ENCODE peak calls at places on chromosomes 2 and 18, in four cellular contexts. One of them, this sample, is unnamed.

GRCh38 chr2:8119782-8120551 is 561.9 kb upstream of the ID2 start:
- DNase-seq in GM06990: no peak
- DNase-seq in effector memory CD4-positive, alpha-beta T cell: no peak
- DNase-seq in AG04450: no peak
- DNase-seq in this sample: no peak

GRCh38 chr18:10336749-10337148 is 117.7 kb upstream of the APCDD1 start:
- DNase-seq in GM06990: no peak
- DNase-seq in effector memory CD4-positive, alpha-beta T cell: no peak
- DNase-seq in AG04450: no peak
- DNase-seq in this sample: no peak

GRCh38 chr2:145546091-145546490 is 1026.2 kb upstream of the ZEB2 start:
- DNase-seq in GM06990: no peak
- DNase-seq in effector memory CD4-positive, alpha-beta T cell: no peak
- DNase-seq in AG04450: peak; percentile 38
- DNase-seq in this sample: no peak

GRCh38 chr2:130844161-130844560 is 7.4 kb downstream of the ARHGEF4 start:
- DNase-seq in GM06990: no peak
- DNase-seq in effector memory CD4-positive, alpha-beta T cell: no peak
- DNase-seq in AG04450: no peak
- DNase-seq in this sample: no peak

GRCh38 chr2:234245945-234246344 is 195.4 kb downstream of the SPP2 start:
- DNase-seq in GM06990: no peak
- DNase-seq in effector memory CD4-positive, alpha-beta T cell: no peak
- DNase-seq in AG04450: peak; percentile 68
- DNase-seq in this sample: no peak

GRCh38 chr2:237354930-237355329 is 59.0 kb downstream of the COL6A3 start:
- DNase-seq in GM06990: no peak
- DNase-seq in effector memory CD4-positive, alpha-beta T cell: no peak
- DNase-seq in AG04450: no peak
- DNase-seq in this sample: no peak

GRCh38 chr18:78526923-78527775 is 452.5 kb upstream of the SALL3 start:
- DNase-seq in GM06990: no peak
- DNase-seq in effector memory CD4-positive, alpha-beta T cell: no peak
- DNase-seq in AG04450: no peak
- DNase-seq in this sample: no peak

GRCh38 chr2:74985983-74986382 is 27.5 kb downstream of the POLE4 start:
- DNase-seq in GM06990: no peak
- DNase-seq in effector memory CD4-positive, alpha-beta T cell: no peak
- DNase-seq in AG04450: no peak
- DNase-seq in this sample: no peak

GRCh38 chr2:99066075-99066557 is 75.4 kb upstream of the C2orf15 start:
- DNase-seq in GM06990: peak; percentile 17
- DNase-seq in effector memory CD4-positive, alpha-beta T cell: no peak
- DNase-seq in AG04450: peak; percentile 4
- DNase-seq in this sample: peak; percentile 63

GRCh38 chr2:231306791-231307440 is 88.6 kb upstream of the B3GNT7 start:
- DNase-seq in GM06990: no peak
- DNase-seq in effector memory CD4-positive, alpha-beta T cell: no peak
- DNase-seq in AG04450: no peak
- DNase-seq in this sample: no peak

GRCh38 chr2:60555066-60555793 is 1.8 kb upstream of the BCL11A start:
- DNase-seq in GM06990: peak; percentile 81
- DNase-seq in effector memory CD4-positive, alpha-beta T cell: peak; percentile 27
- DNase-seq in AG04450: peak; percentile 37
- DNase-seq in this sample: peak; percentile 89
- H3K27me3 ChIP-seq in GM06990: no peaks in the 10 kb centered on the region
- H3K27me3 ChIP-seq in effector memory CD4-positive, alpha-beta T cell: peaks cover 61% of the 10 kb centered on the region
- H3K27me3 ChIP-seq in AG04450: peaks cover 37% of the 10 kb centered on the region
- H3K27me3 ChIP-seq in this sample: no peaks in the 10 kb centered on the region

DNA sequence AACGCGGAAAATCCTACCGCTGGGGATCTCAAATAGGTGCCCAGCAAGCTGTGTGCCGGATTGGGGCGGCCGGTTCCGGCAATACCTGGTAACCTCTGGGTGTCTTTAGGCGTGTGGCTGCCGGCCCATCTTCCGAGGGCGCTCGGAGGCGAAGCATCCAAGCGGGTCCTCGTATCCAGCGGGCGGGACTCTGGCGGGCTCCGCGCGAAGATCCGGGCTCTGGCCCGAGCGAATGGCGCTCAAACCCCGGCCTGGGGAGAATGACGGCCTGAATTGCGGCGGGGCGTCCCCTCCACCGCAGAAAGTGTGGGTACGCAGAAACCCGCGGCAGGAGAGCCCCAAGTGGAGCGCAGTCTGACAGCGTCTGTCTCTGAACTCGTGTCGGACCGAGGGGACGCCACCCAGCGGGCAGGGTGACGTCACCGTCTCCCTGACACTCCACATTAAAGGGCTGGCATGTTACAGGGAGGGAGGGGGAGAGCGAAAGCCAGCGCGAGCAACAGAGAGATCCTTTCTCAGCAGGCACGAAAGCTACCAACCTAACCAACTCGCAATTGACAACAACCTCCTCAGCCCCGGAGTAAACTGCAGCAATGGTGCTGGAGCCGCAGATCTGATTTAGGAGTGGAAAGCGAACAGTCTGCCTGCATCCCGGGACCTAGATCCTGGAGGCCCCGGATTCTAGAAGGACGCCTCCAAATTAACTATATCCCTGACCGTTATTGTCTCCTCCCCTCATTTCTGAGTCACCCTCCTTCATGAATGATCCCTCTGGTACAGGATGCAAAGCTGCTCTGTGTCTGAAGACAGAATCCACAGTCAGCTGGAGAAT is at the start of gene SKOR2:
- DNase-seq in GM06990: no peak
- DNase-seq in effector memory CD4-positive, alpha-beta T cell: no peak
- DNase-seq in AG04450: no peak
- DNase-seq in this sample: no peak
- H3K27me3 ChIP-seq in GM06990: no peaks in the 10 kb centered on the region
- H3K27me3 ChIP-seq in effector memory CD4-positive, alpha-beta T cell: peaks cover 43% of the 10 kb centered on the region
- H3K27me3 ChIP-seq in AG04450: peaks cover 56% of the 10 kb centered on the region
- H3K27me3 ChIP-seq in this sample: peaks cover 78% of the 10 kb centered on the region

GRCh38 chr2:149038442-149039212 is at the start of gene LYPD6B:
- DNase-seq in GM06990: peak; percentile 56
- DNase-seq in effector memory CD4-positive, alpha-beta T cell: no peak
- DNase-seq in AG04450: no peak
- DNase-seq in this sample: no peak
- H3K27me3 ChIP-seq in GM06990: no peaks in the 10 kb centered on the region
- H3K27me3 ChIP-seq in effector memory CD4-positive, alpha-beta T cell: peaks cover 20% of the 10 kb centered on the region
- H3K27me3 ChIP-seq in AG04450: peaks cover 26% of the 10 kb centered on the region
- H3K27me3 ChIP-seq in this sample: peaks cover 24% of the 10 kb centered on the region

DNA sequence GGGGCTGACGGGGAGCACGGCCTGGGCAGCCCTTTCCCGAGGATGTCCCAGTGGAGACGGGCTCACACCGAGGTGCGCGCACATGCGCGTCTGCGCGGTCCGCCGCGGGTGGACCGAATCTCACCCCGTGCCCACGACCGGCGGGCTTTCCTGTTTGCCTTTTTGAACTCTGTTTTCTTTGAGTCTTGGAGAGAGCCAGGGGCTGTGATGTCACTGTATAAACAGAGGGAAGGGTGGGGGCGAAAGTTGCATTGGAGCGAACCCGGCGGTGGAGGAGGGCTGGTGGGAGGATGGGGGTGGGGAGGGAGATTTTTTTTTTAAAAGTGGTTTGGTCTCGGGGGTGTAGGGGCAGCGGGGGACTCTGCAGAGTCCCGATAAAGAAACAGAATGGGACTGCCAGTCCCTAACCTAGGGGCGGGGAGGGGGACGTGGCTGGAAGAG is 141.2 kb upstream of the CTAGE1 start:
- DNase-seq in GM06990: no peak
- DNase-seq in effector memory CD4-positive, alpha-beta T cell: no peak
- DNase-seq in AG04450: no peak
- DNase-seq in this sample: no peak
- H3K27me3 ChIP-seq in GM06990: no peaks in the 10 kb centered on the region
- H3K27me3 ChIP-seq in effector memory CD4-positive, alpha-beta T cell: peaks cover 6% of the 10 kb centered on the region
- H3K27me3 ChIP-seq in AG04450: no peaks in the 10 kb centered on the region
- H3K27me3 ChIP-seq in this sample: peaks cover 27% of the 10 kb centered on the region

GRCh38 chr2:238845583-238846480 is 2.1 kb upstream of the TWIST2 start:
- DNase-seq in GM06990: no peak
- DNase-seq in effector memory CD4-positive, alpha-beta T cell: no peak
- DNase-seq in AG04450: no peak
- DNase-seq in this sample: no peak

GRCh38 chr2:238848566-238848940 is 668 bp downstream of the TWIST2 start:
- DNase-seq in GM06990: no peak
- DNase-seq in effector memory CD4-positive, alpha-beta T cell: no peak
- DNase-seq in AG04450: no peak
- DNase-seq in this sample: no peak

GRCh38 chr2:238846503-238847431 is 1.1 kb upstream of the TWIST2 start:
- DNase-seq in GM06990: no peak
- DNase-seq in effector memory CD4-positive, alpha-beta T cell: no peak
- DNase-seq in AG04450: no peak
- DNase-seq in this sample: no peak

GRCh38 chr2:238847841-238848565 is at the start of gene TWIST2:
- DNase-seq in GM06990: no peak
- DNase-seq in effector memory CD4-positive, alpha-beta T cell: no peak
- DNase-seq in AG04450: peak; percentile 75
- DNase-seq in this sample: no peak

GRCh38 chr2:238847432-238847801 is 468 bp upstream of the TWIST2 start:
- DNase-seq in GM06990: no peak
- DNase-seq in effector memory CD4-positive, alpha-beta T cell: no peak
- DNase-seq in AG04450: no peak
- DNase-seq in this sample: no peak
- H3K27me3 ChIP-seq in GM06990: no peaks in the 10 kb centered on the region
- H3K27me3 ChIP-seq in effector memory CD4-positive, alpha-beta T cell: peaks cover 4% of the 10 kb centered on the region
- H3K27me3 ChIP-seq in AG04450: peaks cover 2% of the 10 kb centered on the region
- H3K27me3 ChIP-seq in this sample: peaks cover 30% of the 10 kb centered on the region

DNA sequence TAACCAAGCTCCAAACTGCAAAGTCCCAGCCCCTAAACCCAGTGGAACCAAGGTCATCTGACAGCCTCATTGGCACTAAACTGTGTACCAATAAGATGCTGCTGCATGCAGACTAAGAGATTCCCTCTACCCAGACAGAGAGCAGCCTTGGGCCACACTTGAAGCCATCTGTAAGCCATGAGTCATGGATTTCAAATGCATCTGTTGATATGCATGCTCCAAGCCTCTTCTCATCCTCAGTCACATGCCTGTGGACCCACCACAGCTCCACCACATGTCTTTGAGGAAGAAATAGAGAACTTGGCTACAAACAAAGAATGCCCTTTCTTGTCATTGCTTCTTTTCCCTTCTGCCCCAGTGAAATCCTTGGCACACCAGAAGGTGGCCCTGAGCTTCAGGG is 19.6 kb upstream of the CREG2 start:
- DNase-seq in GM06990: no peak
- DNase-seq in effector memory CD4-positive, alpha-beta T cell: no peak
- DNase-seq in AG04450: peak; percentile 83
- DNase-seq in this sample: peak; percentile 24
- H3K27me3 ChIP-seq in GM06990: no peaks in the 10 kb centered on the region
- H3K27me3 ChIP-seq in effector memory CD4-positive, alpha-beta T cell: no peaks in the 10 kb centered on the region
- H3K27me3 ChIP-seq in AG04450: no peaks in the 10 kb centered on the region
- H3K27me3 ChIP-seq in this sample: no peaks in the 10 kb centered on the region

DNA sequence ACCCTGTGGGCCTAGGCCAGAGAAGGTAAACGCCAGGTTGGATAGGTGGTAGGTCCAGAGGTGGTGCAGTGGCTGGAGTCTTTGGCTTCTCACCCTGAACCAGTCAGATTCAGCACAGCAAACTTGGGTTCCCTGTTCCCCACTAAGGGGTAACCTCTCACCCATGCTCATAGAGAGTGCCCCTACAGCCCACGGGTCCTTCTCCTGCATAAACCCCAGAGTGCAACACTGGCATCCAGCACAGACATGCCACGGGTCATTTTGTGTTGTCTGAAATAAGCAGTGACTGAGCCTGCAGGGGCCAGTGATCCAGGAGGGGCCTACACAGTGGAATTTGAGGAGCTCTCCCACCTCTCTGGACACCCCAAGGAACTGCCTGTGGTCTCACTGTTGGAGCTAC is 40.5 kb upstream of the ATP6V1B1 start:
- DNase-seq in GM06990: no peak
- DNase-seq in effector memory CD4-positive, alpha-beta T cell: no peak
- DNase-seq in AG04450: no peak
- DNase-seq in this sample: no peak
- H3K27me3 ChIP-seq in GM06990: peaks cover 18% of the 10 kb centered on the region
- H3K27me3 ChIP-seq in effector memory CD4-positive, alpha-beta T cell: peaks cover 53% of the 10 kb centered on the region
- H3K27me3 ChIP-seq in AG04450: peaks cover 95% of the 10 kb centered on the region
- H3K27me3 ChIP-seq in this sample: peaks cover 75% of the 10 kb centered on the region

This sample was measured in HL-60.